ENCODE peak calls at places on chromosomes 13 and 19, in six cellular contexts. S, M, K, Y, V and O are unnamed samples.

GRCh38 chr13:86813198-86813597 is 858.0 kb upstream of the SLITRK5 start:
- DNase-seq in V (no peak), S (no peak), K (no peak), M (no peak), Y (no peak), O (no peak)

GRCh38 chr13:34943675-34944634 is 1.9 kb downstream of the NBEA start:
- DNase-seq in M (no peak), Y (no peak), V (no peak), S (no peak), K (no peak), O (no peak)

GRCh38 chr19:14089662-14090508 is 666 bp downstream of the SAMD1 start:
- DNase-seq in M (peak; percentile 69), K (no peak), Y (peak; percentile 85), S (peak; percentile 53), V (peak; percentile 79), O (peak; percentile 59)

GRCh38 chr13:27704681-27705080 is 83.0 kb downstream of the POLR1D start:
- DNase-seq in Y (no peak), K (no peak), V (no peak), M (no peak), S (no peak), O (no peak)

GRCh38 chr19:13784731-13785452 is 10.4 kb upstream of the ZSWIM4 start:
- DNase-seq in S (peak; percentile 86), Y (peak; percentile 95), V (peak; percentile 67), K (no peak), M (peak; percentile 72), O (peak; percentile 76)

GRCh38 chr13:77084755-77085154 is 57.8 kb upstream of the FBXL3 start:
- DNase-seq in S (no peak), K (no peak), V (no peak), M (no peak), Y (no peak), O (no peak)

GRCh38 chr13:99982741-99983400 is 1.3 kb downstream of the ZIC2 start:
- DNase-seq in M (no peak), Y (no peak), K (no peak), S (no peak), V (no peak), O (no peak)

GRCh38 chr13:37870895-37871550 is 1.5 kb upstream of the TRPC4 start:
- DNase-seq in K (no peak), Y (no peak), S (no peak), V (peak; percentile 81), M (no peak), O (no peak)

GRCh38 chr19:4379383-4380253 is 20.7 kb downstream of the SH3GL1 start:
- DNase-seq in K (peak; percentile 27), M (peak; percentile 84), S (peak; percentile 94), Y (no peak), V (peak; percentile 80), O (no peak)

DNA sequence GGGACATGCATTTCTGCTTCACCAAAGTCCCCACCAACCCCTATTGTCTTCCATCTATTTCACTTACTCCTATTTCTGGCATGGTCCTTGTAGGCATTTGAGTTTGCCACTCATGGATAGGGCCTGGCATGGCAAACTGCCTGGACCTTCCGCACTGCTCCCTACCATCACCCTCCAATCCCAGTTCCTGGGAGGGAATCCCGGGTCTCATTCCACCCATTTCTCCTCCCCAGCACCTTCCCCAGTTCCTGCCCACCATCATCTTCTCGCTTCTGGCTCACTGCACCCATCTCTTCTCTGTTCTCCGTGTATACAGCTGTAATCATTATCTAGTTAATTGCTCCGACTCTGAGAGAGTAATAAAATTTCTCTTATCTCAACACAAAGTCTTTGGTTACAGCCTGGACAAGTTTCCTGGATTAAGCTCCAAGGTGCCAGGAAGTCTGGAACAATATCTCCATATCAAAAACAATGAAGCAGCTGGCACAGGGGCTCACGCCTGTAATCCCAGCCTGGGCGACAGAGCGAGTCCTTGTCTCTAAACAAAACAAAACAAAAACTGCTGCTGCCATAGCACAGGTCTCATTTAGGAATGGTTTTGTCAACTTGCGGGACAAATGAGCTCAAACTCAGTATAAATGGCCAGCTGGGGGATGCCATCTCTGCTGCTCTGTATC is 17.0 kb upstream of the COX7A1 start:
- DNase-seq in S (no peak), K (no peak), Y (no peak), V (no peak), M (no peak), O (no peak)
- H3K27ac ChIP-seq in S (no peak overlapping the region), K (no peak overlapping the region), Y (peak overlapping the region; percentile 49), V (no peak overlapping the region), M (peak overlapping the region; percentile 39), O (no peak overlapping the region)

GRCh38 chr19:47469419-47469700 is 2.3 kb downstream of the SLC8A2 start:
- DNase-seq in M (no peak), V (no peak), Y (no peak), S (no peak), K (no peak), O (no peak)
- H3K27ac ChIP-seq in M (no peak overlapping the region), V (no peak overlapping the region), Y (no peak overlapping the region), S (no peak overlapping the region), K (no peak overlapping the region), O (no peak overlapping the region)

GRCh38 chr13:98366959-98367358 is 189.9 kb upstream of the RNF113B start:
- DNase-seq in M (no peak), K (no peak), V (no peak), S (no peak), Y (no peak), O (no peak)

GRCh38 chr13:98364648-98365047 is 187.6 kb upstream of the RNF113B start:
- DNase-seq in V (no peak), Y (no peak), S (no peak), K (no peak), M (no peak), O (no peak)

GRCh38 chr13:98363326-98363725 is 186.3 kb upstream of the RNF113B start:
- DNase-seq in K (no peak), S (no peak), Y (no peak), M (no peak), V (no peak), O (no peak)

GRCh38 chr13:98368019-98368418 is 190.9 kb upstream of the RNF113B start:
- DNase-seq in S (no peak), M (no peak), V (peak; percentile 84), K (no peak), Y (no peak), O (no peak)

GRCh38 chr13:98365291-98365690 is 188.2 kb upstream of the RNF113B start:
- DNase-seq in K (no peak), Y (no peak), M (no peak), S (no peak), V (no peak), O (no peak)
- H3K27ac ChIP-seq in K (no peak overlapping the region), Y (no peak overlapping the region), M (no peak overlapping the region), S (no peak overlapping the region), V (no peak overlapping the region), O (no peak overlapping the region)

GRCh38 chr13:112893570-112894422 is 75.2 kb upstream of the MCF2L start:
- DNase-seq in K (peak; percentile 40), M (no peak), V (no peak), S (peak; percentile 80), Y (no peak), O (peak; percentile 57)

GRCh38 chr13:112895521-112896465 is 73.2 kb upstream of the MCF2L start:
- DNase-seq in K (no peak), Y (peak; percentile 66), S (no peak), M (no peak), V (no peak), O (no peak)

GRCh38 chr13:112892759-112893569 is 76.0 kb upstream of the MCF2L start:
- DNase-seq in K (no peak), V (no peak), M (no peak), Y (no peak), S (peak; percentile 70), O (no peak)

GRCh38 chr13:112894673-112895481 is 74.1 kb upstream of the MCF2L start:
- DNase-seq in S (peak; percentile 43), V (no peak), Y (peak; percentile 63), K (no peak), M (no peak), O (peak; percentile 33)

GRCh38 chr13:112894423-112894672 is 74.7 kb upstream of the MCF2L start:
- DNase-seq in Y (no peak), S (no peak), K (no peak), M (no peak), V (no peak), O (peak; percentile 30)
- H3K27ac ChIP-seq in Y (no peak overlapping the region), S (peak overlapping the region; percentile 92), K (peak overlapping the region; percentile 90), M (no peak overlapping the region), V (no peak overlapping the region), O (no peak overlapping the region)

DNA sequence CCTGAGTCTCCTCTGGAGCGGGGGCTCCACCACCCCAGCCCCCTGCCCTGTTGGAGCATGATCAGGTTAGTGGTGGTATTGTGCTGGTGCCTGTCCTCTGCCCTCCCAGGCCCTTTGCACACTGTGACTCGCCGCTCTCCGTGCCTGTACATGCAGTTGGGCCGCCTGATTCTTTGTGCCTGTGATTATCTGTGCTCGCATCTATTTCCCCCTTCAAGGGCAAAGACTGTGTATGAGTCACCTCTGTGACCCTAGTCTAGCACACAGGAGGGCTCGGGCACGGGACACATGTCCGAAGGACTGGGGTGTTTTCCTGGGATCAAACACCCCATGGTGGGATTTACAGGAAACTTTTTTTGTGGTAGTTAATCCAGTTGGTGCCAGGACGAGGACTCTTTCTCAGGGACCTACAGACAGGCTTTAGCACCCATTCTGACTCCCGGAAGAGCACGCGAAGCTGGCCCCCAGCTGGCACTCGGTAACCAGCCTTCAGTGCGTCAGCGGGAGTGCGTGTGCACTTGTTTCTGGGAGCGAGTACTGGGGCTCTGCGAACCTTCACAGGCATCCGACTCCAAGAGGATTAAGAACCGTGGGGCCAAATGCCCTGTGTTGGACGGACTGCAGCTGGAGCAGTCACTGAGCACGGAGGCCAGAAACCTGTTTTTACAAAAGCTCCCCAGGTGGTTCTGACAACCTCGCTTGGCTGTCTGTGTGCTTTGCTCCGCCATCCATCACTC is 6.7 kb downstream of the PPP1R37 start:
- DNase-seq in V (no peak), M (peak; percentile 36), K (no peak), Y (no peak), S (peak; percentile 42), O (no peak)
- H3K27ac ChIP-seq in V (peak overlapping the region; percentile 74), M (peak overlapping the region; percentile 93), K (peak overlapping the region; percentile 92), Y (no peak overlapping the region), S (peak overlapping the region; percentile 53), O (no peak overlapping the region)

DNA sequence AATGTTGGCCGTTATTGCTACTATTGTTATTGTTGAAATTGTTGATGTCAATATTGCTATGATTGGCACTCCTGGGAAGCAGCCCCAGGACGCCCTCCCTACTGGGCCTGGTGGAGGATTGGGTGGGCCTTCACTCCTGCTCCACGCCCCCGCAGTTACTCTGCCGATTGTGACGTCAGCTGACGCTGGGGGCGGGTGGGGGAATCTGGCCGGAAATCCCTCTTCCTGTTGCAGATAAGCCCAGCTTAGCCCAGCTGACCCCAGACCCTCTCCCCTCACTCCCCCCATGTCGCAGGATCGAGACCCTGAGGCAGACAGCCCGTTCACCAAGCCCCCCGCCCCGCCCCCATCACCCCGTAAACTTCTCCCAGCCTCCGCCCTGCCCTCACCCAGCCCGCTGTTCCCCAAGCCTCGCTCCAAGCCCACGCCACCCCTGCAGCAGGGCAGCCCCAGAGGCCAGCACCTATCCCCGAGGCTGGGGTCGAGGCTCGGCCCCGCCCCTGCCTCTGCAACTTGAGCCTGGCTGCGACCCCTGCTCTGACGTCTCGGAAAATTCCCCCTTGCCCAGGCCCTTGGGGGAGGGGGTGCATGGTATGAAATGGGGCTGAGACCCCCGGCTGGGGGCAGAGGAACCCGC is at the start of gene ETV2:
- DNase-seq in K (no peak), Y (no peak), M (no peak), S (no peak), V (peak; percentile 41), O (peak; percentile 35)
- H3K27ac ChIP-seq in K (peak within 1 kb of the TSS; percentile 89), Y (no peak within 1 kb of the TSS), M (no peak within 1 kb of the TSS), S (no peak within 1 kb of the TSS), V (no peak within 1 kb of the TSS), O (no peak within 1 kb of the TSS)

GRCh38 chr19:19111138-19111835 is 27.0 kb downstream of the TMEM161A start:
- DNase-seq in V (no peak), S (no peak), Y (no peak), M (no peak), K (no peak), O (peak; percentile 55)
- H3K27ac ChIP-seq in V (no peak overlapping the region), S (no peak overlapping the region), Y (no peak overlapping the region), M (no peak overlapping the region), K (no peak overlapping the region), O (no peak overlapping the region)

GRCh38 chr13:41610426-41610825 is 153.1 kb downstream of the RGCC start:
- DNase-seq in S (no peak), V (peak; percentile 92), K (no peak), Y (no peak), M (peak; percentile 38), O (no peak)
- H3K27ac ChIP-seq in S (peak overlapping the region; percentile 20), V (peak overlapping the region; percentile 72), K (no peak overlapping the region), Y (no peak overlapping the region), M (peak overlapping the region; percentile 60), O (no peak overlapping the region)